ENCODE peak calls at places on chromosomes 12 and 14, in eight cellular contexts. N, O, A, Y, J, W, E and P are unnamed samples.

GRCh38 chr12:53972722-53973092 is 219 bp upstream of the HOXC11 start:
- DNase-seq in Y (no peak), J (no peak), N (no peak), E (no peak), O (no peak), W (no peak), A (no peak), P (no peak)

GRCh38 chr14:54650331-54651017 is 83.5 kb downstream of the SAMD4A start:
- DNase-seq in N (no peak), Y (peak; percentile 97), O (no peak), A (peak; percentile 81), J (no peak), W (peak; percentile 29), E (no peak), P (no peak)

GRCh38 chr12:52398176-52398575 is 8.0 kb downstream of the KRT82 start:
- DNase-seq in E (no peak), O (no peak), Y (no peak), W (no peak), N (no peak), J (no peak), A (no peak), P (no peak)

GRCh38 chr12:112716099-112717093 is 75.2 kb upstream of the RPH3A start:
- DNase-seq in J (no peak), O (no peak), W (peak; percentile 4), A (peak; percentile 18), N (no peak), E (no peak), Y (peak; percentile 28), P (no peak)

GRCh38 chr12:110199360-110200123 is 75.4 kb downstream of the IFT81 start:
- DNase-seq in E (no peak), J (no peak), Y (peak; percentile 96), O (peak; percentile 2), W (no peak), N (no peak), A (peak; percentile 75), P (no peak)

GRCh38 chr14:99611639-99612038 is 7.6 kb upstream of the CCDC85C start:
- DNase-seq in W (no peak), J (no peak), A (no peak), E (no peak), Y (no peak), N (no peak), O (no peak), P (no peak)

GRCh38 chr12:459430-460258 is at the start of gene B4GALNT3:
- DNase-seq in N (no peak), W (no peak), Y (no peak), A (peak; percentile 21), E (no peak), J (peak; percentile 52), O (peak; percentile 38), P (no peak)

GRCh38 chr12:104201238-104202001 is 14.2 kb upstream of the TXNRD1 start:
- DNase-seq in O (peak; percentile 5), Y (peak; percentile 80), N (no peak), J (no peak), W (peak; percentile 2), E (no peak), A (peak; percentile 60), P (no peak)

GRCh38 chr14:68784298-68784910 is 8.5 kb downstream of the ZFP36L1 start:
- DNase-seq in W (no peak), Y (peak; percentile 39), J (no peak), O (no peak), A (peak; percentile 83), N (no peak), E (no peak), P (no peak)

GRCh38 chr12:81300454-81300853 is 222.6 kb downstream of the ACSS3 start:
- DNase-seq in O (no peak), A (no peak), N (no peak), W (no peak), E (no peak), J (no peak), Y (no peak), P (no peak)

GRCh38 chr12:4900327-4900726 is 9.4 kb upstream of the KCNA1 start:
- DNase-seq in Y (peak; percentile 8), E (no peak), O (no peak), W (no peak), A (peak; percentile 63), J (no peak), N (no peak), P (no peak)

GRCh38 chr12:1608783-1609119 is 14.4 kb upstream of the FBXL14 start:
- DNase-seq in A (no peak), O (no peak), W (no peak), Y (no peak), E (no peak), J (no peak), N (no peak), P (no peak)

GRCh38 chr12:50060120-50060468 is 2.7 kb downstream of the ASIC1 start:
- DNase-seq in O (no peak), Y (no peak), E (no peak), A (no peak), N (no peak), W (no peak), J (no peak), P (no peak)

GRCh38 chr14:50232276-50232642 is 881 bp upstream of the SOS2 start:
- DNase-seq in Y (no peak), A (no peak), N (no peak), J (no peak), O (no peak), E (no peak), W (no peak), P (no peak)

GRCh38 chr14:51487848-51488247 is 163.9 kb upstream of the FRMD6 start:
- DNase-seq in N (no peak), W (no peak), J (no peak), O (no peak), Y (no peak), E (no peak), A (no peak), P (no peak)